ENCODE peak calls at places on chromosomes 5 and 9, in six cellular contexts. Y, G, Z, M, I and E are unnamed samples.

GRCh38 chr5:170403675-170404074 is 14.5 kb upstream of the KCNMB1 start:
- DNase-seq in Y (no peak), G (no peak), Z (no peak), M (no peak), I (no peak), E (no peak)

GRCh38 chr5:118903010-118903409 is 85.3 kb downstream of the DTWD2 start:
- DNase-seq in Y (no peak), G (no peak), Z (no peak), M (no peak), I (no peak), E (no peak)

GRCh38 chr5:111697215-111697614 is 59.8 kb downstream of the NREP start:
- DNase-seq in Y (peak), G (peak), Z (peak), M (no peak), I (peak), E (no peak)

GRCh38 chr5:145598184-145598583 is 237.0 kb downstream of the PRELID2 start:
- DNase-seq in Y (no peak), G (no peak), Z (no peak), M (no peak), I (no peak), E (no peak)

GRCh38 chr9:116844621-116845020 is 157.5 kb downstream of the TRIM32 start:
- DNase-seq in Y (no peak), G (no peak), Z (no peak), M (no peak), I (no peak), E (no peak)

GRCh38 chr5:42612997-42613396 is 143.6 kb upstream of the CCDC152 start:
- DNase-seq in Y (no peak), G (no peak), Z (no peak), M (peak), I (peak), E (no peak)

GRCh38 chr5:178590141-178590923 is at the start of gene COL23A1:
- DNase-seq in Y (peak), G (no peak), Z (peak), M (peak), I (peak), E (peak)

GRCh38 chr9:93606187-93606586 is 29.8 kb downstream of the PHF2 start:
- DNase-seq in Y (no peak), G (no peak), Z (no peak), M (no peak), I (no peak), E (no peak)

GRCh38 chr9:20945856-20946255 is 85.6 kb downstream of the HACD4 start:
- DNase-seq in Y (no peak), G (no peak), Z (no peak), M (no peak), I (no peak), E (no peak)

GRCh38 chr9:15101046-15101445 is 190.8 kb upstream of the FREM1 start:
- DNase-seq in Y (no peak), G (no peak), Z (no peak), M (no peak), I (no peak), E (no peak)

GRCh38 chr9:103168254-103168653 is 173.1 kb downstream of the CYLC2 start:
- DNase-seq in Y (no peak), G (no peak), Z (no peak), M (no peak), I (no peak), E (no peak)

GRCh38 chr9:72540348-72540873 is 19.0 kb downstream of the TMC1 start:
- DNase-seq in Y (no peak), G (peak), Z (no peak), M (peak), I (no peak), E (no peak)

GRCh38 chr9:129278391-129279237 is 100.6 kb upstream of the IER5L start:
- DNase-seq in Y (no peak), G (peak), Z (no peak), M (no peak), I (no peak), E (no peak)

GRCh38 chr9:96509026-96509425 is 59.1 kb downstream of the HABP4 start:
- DNase-seq in Y (no peak), G (no peak), Z (no peak), M (no peak), I (no peak), E (no peak)

GRCh38 chr5:134174841-134175839 is 1.6 kb downstream of the SKP1 start:
- DNase-seq in Y (no peak), G (no peak), Z (no peak), M (peak), I (peak), E (no peak)

GRCh38 chr9:739362-739761 is 102.1 kb upstream of the DMRT1 start:
- DNase-seq in Y (no peak), G (no peak), Z (no peak), M (no peak), I (no peak), E (no peak)

GRCh38 chr5:179732918-179733763 is 519 bp downstream of the MAML1 start:
- DNase-seq in Y (peak), G (peak), Z (peak), M (peak), I (peak), E (peak)

GRCh38 chr5:19987594-19988345 is at the start of gene CDH18:
- DNase-seq in Y (peak), G (peak), Z (no peak), M (peak), I (peak), E (no peak)

GRCh38 chr9:73680831-73681230 is 529.2 kb downstream of the ANXA1 start:
- DNase-seq in Y (no peak), G (no peak), Z (no peak), M (no peak), I (peak), E (no peak)

GRCh38 chr9:126526218-126527108 is 87.3 kb upstream of the LMX1B start:
- DNase-seq in Y (no peak), G (no peak), Z (no peak), M (no peak), I (no peak), E (no peak)

GRCh38 chr9:114487607-114488300 is 17.5 kb downstream of the WHRN start:
- DNase-seq in Y (peak), G (peak), Z (peak), M (peak), I (peak), E (no peak)

GRCh38 chr9:134211811-134212460 is 47.6 kb upstream of the RNU6ATAC start:
- DNase-seq in Y (no peak), G (no peak), Z (no peak), M (no peak), I (no peak), E (no peak)

GRCh38 chr5:9544502-9545300 is 1.2 kb downstream of the SEMA5A start:
- DNase-seq in Y (peak), G (peak), Z (peak), M (peak), I (peak), E (no peak)

GRCh38 chr5:164153469-164154172 is 648.2 kb downstream of the MAT2B start:
- DNase-seq in Y (no peak), G (no peak), Z (no peak), M (no peak), I (no peak), E (no peak)

GRCh38 chr9:114200721-114201300 is 45.5 kb downstream of the COL27A1 start:
- DNase-seq in Y (no peak), G (no peak), Z (no peak), M (no peak), I (no peak), E (no peak)

GRCh38 chr9:92983984-92984589 is 36.8 kb downstream of the FGD3 start:
- DNase-seq in Y (no peak), G (no peak), Z (no peak), M (no peak), I (no peak), E (no peak)

GRCh38 chr9:84513473-84513872 is 156.1 kb upstream of the NTRK2 start:
- DNase-seq in Y (no peak), G (no peak), Z (no peak), M (no peak), I (no peak), E (no peak)

GRCh38 chr5:150496534-150496933 is 11.4 kb upstream of the NDST1 start:
- DNase-seq in Y (no peak), G (no peak), Z (peak), M (no peak), I (no peak), E (no peak)

GRCh38 chr5:150498501-150498900 is 9.4 kb upstream of the NDST1 start:
- DNase-seq in Y (no peak), G (no peak), Z (no peak), M (no peak), I (no peak), E (no peak)

GRCh38 chr5:150497274-150497988 is 10.5 kb upstream of the NDST1 start:
- DNase-seq in Y (peak), G (peak), Z (no peak), M (peak), I (peak), E (no peak)

GRCh38 chr5:150498971-150499370 is 9.0 kb upstream of the NDST1 start:
- DNase-seq in Y (no peak), G (no peak), Z (no peak), M (no peak), I (no peak), E (no peak)

GRCh38 chr5:150497989-150498317 is 10.0 kb upstream of the NDST1 start:
- DNase-seq in Y (no peak), G (no peak), Z (no peak), M (no peak), I (no peak), E (no peak)
- H3K4me3 ChIP-seq in Y (no peak), G (no peak), Z (no peak), M (peak), I (no peak), E (no peak)

DNA sequence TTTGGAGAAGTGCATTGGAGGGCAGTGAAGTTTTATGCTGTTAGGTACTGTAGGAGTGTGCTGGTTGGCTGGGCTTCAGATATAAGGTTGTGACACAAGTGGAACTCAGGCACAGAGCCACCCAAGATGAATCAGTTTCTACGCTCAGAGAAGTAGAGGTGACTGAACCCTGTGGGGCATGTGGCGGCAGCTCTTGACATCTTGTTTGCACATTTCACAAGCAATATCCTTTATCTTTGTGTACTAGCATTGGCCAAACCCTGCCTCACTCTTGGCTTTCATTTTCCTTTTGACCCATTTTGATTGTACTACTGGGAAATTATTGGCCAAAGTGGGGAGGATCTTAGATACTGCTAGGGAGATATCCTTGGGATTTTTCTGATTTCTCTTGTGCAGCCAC is 110.0 kb downstream of the PSAT1 start:
- DNase-seq in Y (no peak), G (peak), Z (no peak), M (no peak), I (no peak), E (no peak)
- H3K4me3 ChIP-seq in Y (no peak), G (no peak), Z (no peak), M (no peak), I (no peak), E (no peak)

DNA sequence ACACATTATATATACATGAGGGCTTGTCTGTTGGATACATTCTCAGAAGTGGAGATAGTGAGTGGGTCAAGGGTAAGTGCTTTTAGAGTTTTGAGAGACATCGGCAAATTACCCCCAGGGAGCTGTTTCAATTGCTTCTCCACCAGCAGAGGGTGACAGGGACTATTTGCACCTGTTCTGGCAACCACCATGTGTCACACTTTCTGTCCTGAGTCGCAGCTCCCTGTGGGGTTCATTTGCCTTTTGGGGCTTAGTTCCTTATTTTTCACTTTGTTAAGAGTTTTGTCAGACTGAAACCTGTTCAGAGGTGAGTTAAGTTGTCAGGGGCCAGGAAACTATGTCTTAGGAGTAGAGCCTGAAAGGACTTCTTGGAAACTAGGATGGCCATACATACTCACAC is 20.1 kb upstream of the SLC36A1 start:
- DNase-seq in Y (no peak), G (no peak), Z (no peak), M (no peak), I (no peak), E (no peak)
- H3K4me3 ChIP-seq in Y (no peak), G (no peak), Z (no peak), M (no peak), I (no peak), E (no peak)

DNA sequence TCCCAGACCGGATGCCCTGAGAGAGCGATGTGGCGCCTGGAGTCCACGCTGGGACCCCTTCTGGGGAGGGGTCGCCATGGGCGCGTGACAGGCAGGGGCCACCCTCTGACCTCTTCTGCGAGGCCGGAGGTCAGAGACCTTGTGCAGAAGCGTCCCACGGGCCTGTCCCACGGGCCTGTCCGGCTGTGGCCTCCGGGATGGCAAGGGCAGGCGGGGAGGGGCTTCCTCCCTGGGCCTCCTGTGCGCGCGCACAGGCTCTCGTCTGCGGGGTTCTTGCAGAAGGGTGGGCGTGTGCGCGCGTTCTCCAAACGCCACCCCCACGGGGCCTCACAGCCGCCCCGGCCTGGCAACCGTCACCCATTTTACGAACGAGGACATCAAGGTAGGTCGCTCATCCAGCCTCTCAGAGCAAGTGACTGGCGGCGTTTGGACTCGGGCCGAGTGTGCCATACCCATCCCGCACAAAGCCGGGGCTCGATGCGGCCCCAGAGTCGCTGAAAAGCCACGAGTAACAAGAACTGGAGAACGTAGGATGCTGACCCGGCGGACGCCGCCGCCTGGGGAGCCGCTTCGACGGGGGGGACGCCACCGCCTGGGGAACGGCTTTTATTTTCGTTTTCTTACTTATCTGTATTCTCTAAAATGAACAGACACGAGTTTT is 897 bp downstream of the AHRR start:
- DNase-seq in Y (no peak), G (no peak), Z (no peak), M (peak), I (no peak), E (no peak)
- H3K4me3 ChIP-seq in Y (peak), G (peak), Z (peak), M (peak), I (peak), E (no peak)

GRCh38 chr9:34379334-34380033 is 2.8 kb upstream of the MYORG start:
- DNase-seq in Y (peak), G (peak), Z (peak), M (peak), I (peak), E (peak)

GRCh38 chr9:34381323-34381722 is 4.6 kb upstream of the MYORG start:
- DNase-seq in Y (no peak), G (no peak), Z (peak), M (no peak), I (no peak), E (no peak)

GRCh38 chr9:34380511-34381315 is 4.0 kb upstream of the MYORG start:
- DNase-seq in Y (peak), G (peak), Z (peak), M (peak), I (peak), E (peak)

GRCh38 chr9:34378376-34379060 is 1.8 kb upstream of the MYORG start:
- DNase-seq in Y (no peak), G (peak), Z (no peak), M (no peak), I (no peak), E (no peak)

DNA sequence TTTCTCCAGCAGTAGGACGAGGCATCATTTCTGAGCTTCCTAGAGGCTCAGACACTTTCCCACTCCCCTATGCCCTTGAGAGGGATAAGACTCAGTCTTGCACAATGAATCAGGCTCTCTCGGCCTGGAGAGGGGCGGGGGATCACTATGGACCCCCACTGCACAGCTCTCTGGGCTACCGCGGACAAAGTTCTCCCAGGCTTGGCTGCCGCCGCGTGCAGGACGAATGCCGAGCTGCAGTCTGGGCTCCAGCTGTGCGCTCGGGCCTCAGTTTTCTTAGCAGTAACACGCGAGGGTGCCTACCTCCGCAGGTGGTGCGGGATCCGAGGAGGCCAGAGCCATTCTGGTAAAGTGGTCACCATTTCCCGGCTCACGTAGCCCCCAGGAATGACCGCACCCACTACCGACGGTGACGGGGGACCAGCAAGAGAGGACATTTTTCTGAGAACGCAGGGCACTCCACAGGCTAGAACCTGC is 3.4 kb upstream of the MYORG start:
- DNase-seq in Y (no peak), G (no peak), Z (no peak), M (no peak), I (peak), E (no peak)
- H3K4me3 ChIP-seq in Y (peak), G (peak), Z (peak), M (peak), I (peak), E (no peak)

GRCh38 chr9:132646726-132647125 is 23.1 kb downstream of the DDX31 start:
- DNase-seq in Y (no peak), G (no peak), Z (no peak), M (peak), I (no peak), E (no peak)

GRCh38 chr9:132648685-132649084 is 21.1 kb downstream of the DDX31 start:
- DNase-seq in Y (no peak), G (no peak), Z (no peak), M (no peak), I (no peak), E (no peak)

GRCh38 chr9:132648283-132648682 is 21.5 kb downstream of the DDX31 start:
- DNase-seq in Y (no peak), G (no peak), Z (no peak), M (no peak), I (no peak), E (no peak)

GRCh38 chr9:132647355-132647754 is 22.4 kb downstream of the DDX31 start:
- DNase-seq in Y (no peak), G (no peak), Z (no peak), M (peak), I (no peak), E (no peak)

DNA sequence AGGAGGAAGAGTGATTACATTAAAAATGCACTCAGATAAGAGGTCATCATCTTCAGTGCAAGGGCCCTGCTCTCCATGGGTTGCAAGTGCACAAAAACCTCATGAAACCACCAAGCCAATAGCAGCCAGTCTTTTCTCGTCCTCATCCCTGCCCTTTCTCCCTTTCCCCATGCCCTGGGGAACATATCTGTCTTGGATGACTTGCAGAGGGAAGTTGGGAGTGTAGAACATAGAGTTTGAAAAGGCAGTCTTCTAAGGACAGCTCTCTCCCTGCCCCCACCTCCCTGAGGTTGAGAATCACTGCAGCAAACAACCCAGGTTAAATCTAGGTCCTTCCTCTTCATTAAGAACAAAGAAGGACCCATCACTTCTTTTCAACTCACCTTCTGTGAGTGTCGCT is 22.0 kb downstream of the DDX31 start:
- DNase-seq in Y (no peak), G (no peak), Z (no peak), M (peak), I (no peak), E (no peak)
- H3K4me3 ChIP-seq in Y (no peak), G (no peak), Z (no peak), M (no peak), I (no peak), E (no peak)

GRCh38 chr5:470961-471749 is 28.2 kb downstream of the EXOC3 start:
- DNase-seq in Y (no peak), G (no peak), Z (no peak), M (no peak), I (no peak), E (no peak)
- H3K4me3 ChIP-seq in Y (no peak), G (no peak), Z (no peak), M (no peak), I (peak), E (no peak)